ENCODE peak calls at places on chromosomes 2 and 18, in five cellular contexts. P, Y, C, B and R are unnamed samples.

GRCh38 chr18:3384664-3385189 is 65.2 kb upstream of the TGIF1 start:
- DNase-seq in P (no peak), C (no peak), Y (no peak), B (no peak), R (no peak)

GRCh38 chr18:10190564-10190963 is 263.9 kb upstream of the APCDD1 start:
- DNase-seq in P (no peak), C (no peak), Y (no peak), B (no peak), R (no peak)

GRCh38 chr2:17821535-17822451 is 5.5 kb downstream of the MSGN1 start:
- DNase-seq in P (no peak), Y (no peak), B (no peak), C (peak; percentile 22), R (no peak)

GRCh38 chr2:167438206-167438605 is 549.9 kb downstream of the XIRP2 start:
- DNase-seq in Y (no peak), P (no peak), B (peak; percentile 69), C (no peak), R (no peak)

GRCh38 chr18:58536534-58537271 is 92.2 kb downstream of the ALPK2 start:
- DNase-seq in P (no peak), B (no peak), Y (no peak), C (peak; percentile 14), R (no peak)

GRCh38 chr2:78992807-78993517 is 32.5 kb upstream of the REG3G start:
- DNase-seq in C (peak; percentile 86), Y (no peak), B (no peak), P (no peak), R (no peak)

GRCh38 chr2:62662548-62662947 is 43.0 kb upstream of the EHBP1 start:
- DNase-seq in C (no peak), Y (no peak), B (no peak), P (no peak), R (no peak)

GRCh38 chr2:218400930-218401833 is 1.5 kb downstream of the CTDSP1 start:
- DNase-seq in P (no peak), B (no peak), Y (no peak), C (peak; percentile 41), R (no peak)

GRCh38 chr2:237693281-237694039 is 66.1 kb downstream of the LRRFIP1 start:
- DNase-seq in B (peak; percentile 95), P (no peak), Y (peak; percentile 59), C (no peak), R (peak; percentile 60)

GRCh38 chr2:17539993-17540812 is at the start of gene VSNL1:
- DNase-seq in B (peak; percentile 86), Y (no peak), P (no peak), C (peak; percentile 96), R (no peak)

GRCh38 chr2:14756122-14756541 is 123.6 kb downstream of the LRATD1 start:
- DNase-seq in B (peak; percentile 56), Y (no peak), C (no peak), P (no peak), R (no peak)